ENCODE peak calls at places on chromosomes 12 and 14, in five cellular contexts. S is effector memory CD4-positive, alpha-beta T cell; R is right lobe of liver; B is foreskin keratinocyte; T is GM10248. Q is an unnamed sample.

GRCh38 chr12:63915105-63915830 is 70.8 kb downstream of the SRGAP1 start:
- DNase-seq in S (no peak), R (no peak), B (peak), T (no peak), Q (no peak)

GRCh38 chr14:32370720-32371119 is 41.6 kb downstream of the AKAP6 start:
- DNase-seq in S (no peak), R (no peak), B (peak), T (no peak), Q (peak)

GRCh38 chr12:128763395-128763794 is 60.4 kb downstream of the SLC15A4 start:
- DNase-seq in S (no peak), R (no peak), B (no peak), T (no peak), Q (no peak)

GRCh38 chr12:94596596-94596995 is 53.8 kb downstream of the TMCC3 start:
- DNase-seq in S (no peak), R (peak), B (no peak), T (no peak), Q (no peak)

GRCh38 chr14:92470215-92470614 is 43.4 kb upstream of the RIN3 start:
- DNase-seq in S (no peak), R (no peak), B (peak), T (no peak), Q (no peak)

GRCh38 chr14:91927216-91927615 is 20.3 kb downstream of the FBLN5 start:
- DNase-seq in S (no peak), R (no peak), B (no peak), T (no peak), Q (no peak)

GRCh38 chr14:49861581-49861922 is 9.0 kb upstream of the NEMF start:
- DNase-seq in S (peak), R (peak), B (peak), T (peak), Q (peak)

GRCh38 chr12:122064034-122064777 is 14.3 kb upstream of the MLXIP start:
- DNase-seq in S (no peak), R (peak), B (peak), T (peak), Q (no peak)

GRCh38 chr12:5546616-5547015 is 114.7 kb downstream of the NTF3 start:
- DNase-seq in S (no peak), R (no peak), B (no peak), T (no peak), Q (no peak)

GRCh38 chr12:93020225-93020997 is 91.3 kb upstream of the EEA1 start:
- DNase-seq in S (no peak), R (no peak), B (peak), T (no peak), Q (no peak)

GRCh38 chr14:90281766-90282165 is 25.4 kb downstream of the PSMC1 start:
- DNase-seq in S (no peak), R (no peak), B (no peak), T (no peak), Q (no peak)

GRCh38 chr12:91194500-91194899 is 11.9 kb upstream of the DCN start:
- DNase-seq in S (no peak), R (no peak), B (peak), T (no peak), Q (peak)

GRCh38 chr14:41490323-41490722 is 116.4 kb upstream of the LRFN5 start:
- DNase-seq in S (no peak), R (no peak), B (no peak), T (no peak), Q (no peak)

GRCh38 chr12:16604853-16605252 is 1.1 kb downstream of the LMO3 start:
- DNase-seq in S (no peak), R (no peak), B (no peak), T (no peak), Q (no peak)

GRCh38 chr12:125533434-125534029 is 468.3 kb downstream of the AACS start:
- DNase-seq in S (no peak), R (peak), B (no peak), T (peak), Q (no peak)

GRCh38 chr12:74334770-74335169 is 202.9 kb upstream of the ATXN7L3B start:
- DNase-seq in S (no peak), R (no peak), B (no peak), T (no peak), Q (no peak)

GRCh38 chr12:115849262-115849943 is 428.1 kb downstream of the MED13L start:
- DNase-seq in S (no peak), R (no peak), B (no peak), T (no peak), Q (no peak)

GRCh38 chr14:99389171-99389826 is 91.4 kb downstream of the SETD3 start:
- DNase-seq in S (no peak), R (no peak), B (no peak), T (peak), Q (no peak)

GRCh38 chr12:65464930-65465329 is 186.4 kb downstream of the MSRB3 start:
- DNase-seq in S (no peak), R (no peak), B (peak), T (no peak), Q (peak)

GRCh38 chr12:116672842-116673516 is 64.9 kb downstream of the SPRING1 start:
- DNase-seq in S (no peak), R (no peak), B (no peak), T (peak), Q (no peak)

GRCh38 chr12:124681779-124682391 is 114.5 kb upstream of the NCOR2 start:
- DNase-seq in S (no peak), R (no peak), B (no peak), T (no peak), Q (no peak)

GRCh38 chr14:103141117-103141796 is 18.0 kb downstream of the TNFAIP2 start:
- DNase-seq in S (no peak), R (no peak), B (no peak), T (peak), Q (no peak)

GRCh38 chr12:14900521-14901227 is 15.0 kb upstream of the MGP start:
- DNase-seq in S (no peak), R (no peak), B (no peak), T (no peak), Q (no peak)

GRCh38 chr12:21111733-21112132 is 19.3 kb upstream of the SLCO1B1 start:
- DNase-seq in S (no peak), R (no peak), B (no peak), T (no peak), Q (no peak)